ENCODE peak calls at places on chromosomes 5 and 9, in ten cellular contexts. Q is fibroblast of lung; F is activated CD8-positive, alpha-beta T cell treated with anti-CD3 and anti-CD28 coated beads for 36 hours; D is CD8-positive, alpha-beta T cell; E is fibroblast of mammary gland; H is A549; M is choroid plexus epithelial cell; L is OCI-LY7; B is psoas muscle; C is mammary epithelial cell. P is an unnamed sample.
A peak's percentile ranks its signal among the peaks of the same experiment; 100 is the strongest.

GRCh38 chr9:107784235-107784958 is 294.8 kb upstream of the KLF4 start:
- DNase-seq in Q (peak; percentile 66), F (no peak), D (no peak), E (peak; percentile 97), H (no peak), M (peak; percentile 93), L (no peak), B (peak; percentile 45), C (peak; percentile 5), P (no peak)

GRCh38 chr5:151157426-151158286 is at the start of gene ANXA6:
- DNase-seq in Q (peak; percentile 80), F (peak; percentile 76), D (peak; percentile 50), E (peak; percentile 70), H (peak; percentile 94), M (peak; percentile 78), L (no peak), B (peak; percentile 91), C (peak; percentile 59), P (peak; percentile 36)

GRCh38 chr5:115267617-115268016 is 4.9 kb upstream of the PGGT1B start:
- DNase-seq in Q (peak; percentile 62), F (no peak), D (no peak), E (peak; percentile 36), H (no peak), M (peak; percentile 28), L (no peak), B (no peak), C (peak; percentile 17), P (no peak)

GRCh38 chr5:57032151-57032551 is 80.2 kb upstream of the MIER3 start:
- DNase-seq in Q (no peak), F (no peak), D (no peak), E (no peak), H (peak; percentile 60), M (no peak), L (peak; percentile 11), B (no peak), C (peak; percentile 25), P (no peak)

GRCh38 chr5:53067641-53068040 is 41.9 kb downstream of the MOCS2 start:
- DNase-seq in Q (peak; percentile 18), F (no peak), D (no peak), E (peak; percentile 69), H (no peak), M (peak; percentile 74), L (no peak), B (no peak), C (peak; percentile 45), P (no peak)

GRCh38 chr5:87300744-87301143 is 33.1 kb downstream of the RASA1 start:
- DNase-seq in Q (peak; percentile 96), F (peak; percentile 74), D (peak; percentile 16), E (peak; percentile 96), H (peak; percentile 73), M (peak; percentile 91), L (no peak), B (no peak), C (peak; percentile 94), P (no peak)

GRCh38 chr9:4774209-4774608 is 18.5 kb upstream of the RCL1 start:
- DNase-seq in Q (no peak), F (no peak), D (no peak), E (peak; percentile 94), H (no peak), M (peak; percentile 90), L (no peak), B (no peak), C (no peak), P (no peak)

GRCh38 chr9:127706836-127707241 is at the start of gene CFAP157:
- DNase-seq in Q (no peak), F (no peak), D (no peak), E (no peak), H (peak; percentile 55), M (no peak), L (peak; percentile 15), B (no peak), C (no peak), P (no peak)

GRCh38 chr5:170111088-170111796 is 5.5 kb downstream of the FOXI1 start:
- DNase-seq in Q (no peak), F (no peak), D (no peak), E (no peak), H (no peak), M (no peak), L (no peak), B (no peak), C (no peak), P (no peak)

GRCh38 chr5:96919754-96920197 is 16.1 kb upstream of the LNPEP start:
- DNase-seq in Q (no peak), F (peak; percentile 60), D (no peak), E (no peak), H (no peak), M (no peak), L (no peak), B (no peak), C (no peak), P (no peak)

GRCh38 chr5:53671447-53671846 is 111.0 kb downstream of the NDUFS4 start:
- DNase-seq in Q (no peak), F (no peak), D (no peak), E (no peak), H (no peak), M (no peak), L (no peak), B (no peak), C (no peak), P (no peak)

GRCh38 chr5:179296150-179296821 is 49.0 kb downstream of the ADAMTS2 start:
- DNase-seq in Q (no peak), F (no peak), D (no peak), E (no peak), H (no peak), M (no peak), L (no peak), B (peak; percentile 8), C (no peak), P (no peak)

GRCh38 chr9:22165144-22165543 is 156.0 kb upstream of the CDKN2B start:
- DNase-seq in Q (peak; percentile 60), F (no peak), D (no peak), E (peak; percentile 72), H (no peak), M (no peak), L (no peak), B (no peak), C (no peak), P (no peak)

GRCh38 chr5:92309336-92309991 is 926.3 kb upstream of the ARRDC3 start:
- DNase-seq in Q (peak; percentile 49), F (no peak), D (no peak), E (peak; percentile 67), H (peak; percentile 33), M (peak; percentile 82), L (peak; percentile 20), B (no peak), C (peak; percentile 1), P (no peak)
- TF ChIP-seq CTCF in Q (peak; percentile 42), F (no peak), D (no peak), E (peak; percentile 50), H (peak; percentile 80), M (peak; percentile 60), L (peak; percentile 75), B (no peak), C (peak; percentile 28), P (no peak)

GRCh38 chr9:76216161-76216649 is 178.0 kb downstream of the RFK start:
- DNase-seq in Q (peak; percentile 98), F (no peak), D (no peak), E (peak; percentile 96), H (peak; percentile 13), M (peak; percentile 98), L (no peak), B (no peak), C (peak; percentile 87), P (no peak)

GRCh38 chr9:76218868-76219462 is 175.3 kb downstream of the RFK start:
- DNase-seq in Q (peak; percentile 58), F (no peak), D (no peak), E (peak; percentile 8), H (no peak), M (peak; percentile 21), L (no peak), B (no peak), C (no peak), P (no peak)

GRCh38 chr9:76221423-76221822 is 172.8 kb downstream of the RFK start:
- DNase-seq in Q (no peak), F (no peak), D (no peak), E (no peak), H (no peak), M (no peak), L (no peak), B (no peak), C (peak; percentile 26), P (no peak)

GRCh38 chr9:76218151-76218867 is 175.9 kb downstream of the RFK start:
- DNase-seq in Q (peak; percentile 82), F (no peak), D (no peak), E (no peak), H (no peak), M (no peak), L (no peak), B (no peak), C (no peak), P (no peak)

GRCh38 chr9:76219555-76220151 is 174.6 kb downstream of the RFK start:
- DNase-seq in Q (no peak), F (no peak), D (no peak), E (peak; percentile 22), H (no peak), M (peak; percentile 58), L (no peak), B (no peak), C (no peak), P (no peak)
- TF ChIP-seq CTCF in Q (peak; percentile 30), F (no peak), D (no peak), E (peak; percentile 45), H (peak; percentile 17), M (peak; percentile 72), L (peak; percentile 53), B (no peak), C (no peak), P (no peak)

DNA sequence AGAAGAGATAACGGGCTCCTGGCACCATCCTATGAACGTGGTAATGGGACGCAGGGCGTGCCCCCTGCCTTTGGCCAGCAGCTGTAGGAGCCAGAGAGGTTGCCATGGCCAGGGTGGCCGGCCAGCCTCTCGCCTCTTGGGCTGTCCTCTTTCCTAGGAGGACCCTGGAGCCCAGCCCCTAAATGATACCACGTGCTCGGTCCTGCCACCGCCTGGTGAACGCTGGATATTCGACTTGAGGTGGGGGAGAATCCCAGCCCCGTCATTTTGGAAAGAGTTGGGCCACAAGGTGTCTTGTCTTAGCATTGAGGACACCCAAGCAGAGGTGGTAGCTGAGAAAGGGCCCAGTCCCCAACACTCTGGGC is 391 bp upstream of the NRG2 start:
- DNase-seq in Q (no peak), F (peak; percentile 20), D (no peak), E (peak; percentile 3), H (peak; percentile 78), M (no peak), L (no peak), B (no peak), C (no peak), P (no peak)
- TF ChIP-seq CTCF in Q (no peak), F (peak; percentile 1), D (no peak), E (no peak), H (peak; percentile 16), M (peak; percentile 15), L (peak; percentile 36), B (no peak), C (no peak), P (no peak)

DNA sequence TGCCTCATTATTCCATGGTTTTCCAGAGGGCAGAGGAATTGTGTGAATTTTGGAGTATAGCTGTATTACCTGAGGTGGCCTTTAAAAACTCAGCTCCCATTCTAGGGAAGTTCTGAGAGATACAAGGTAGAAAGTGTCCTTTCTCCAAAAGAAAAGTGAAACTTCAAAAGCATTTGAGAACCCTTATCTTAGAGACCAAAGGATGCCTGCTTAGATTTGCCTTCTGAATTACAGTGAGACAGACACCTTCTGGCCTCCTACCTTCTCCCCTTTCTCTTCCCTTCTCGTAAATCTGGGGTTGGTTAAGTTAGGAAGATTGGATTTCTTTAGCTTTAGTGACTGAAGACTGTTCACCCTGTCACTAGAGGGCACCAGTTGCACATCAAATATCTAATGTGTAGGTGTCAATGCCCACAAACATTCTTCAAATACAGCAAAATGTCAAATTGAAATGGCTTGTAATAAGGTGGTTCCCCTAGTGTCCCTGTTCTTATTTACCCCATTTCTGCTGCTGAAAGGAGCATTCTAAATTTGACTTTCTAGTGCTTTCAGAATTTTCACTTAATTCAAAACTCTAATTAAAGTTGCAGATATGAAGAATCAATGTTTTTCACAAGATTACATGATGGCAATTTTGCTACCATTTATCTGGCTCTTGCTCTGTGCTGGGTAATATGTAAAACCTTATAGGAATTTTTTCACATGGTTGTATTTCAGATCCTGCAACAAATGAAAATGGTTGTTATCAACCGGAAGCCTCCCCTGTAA is 46.7 kb downstream of the PRRC1 start:
- DNase-seq in Q (peak; percentile 45), F (peak; percentile 74), D (peak; percentile 12), E (peak; percentile 67), H (peak; percentile 46), M (peak; percentile 82), L (peak; percentile 70), B (no peak), C (peak; percentile 44), P (no peak)
- TF ChIP-seq CTCF in Q (peak; percentile 74), F (peak; percentile 63), D (peak; percentile 71), E (peak; percentile 72), H (peak; percentile 89), M (peak; percentile 72), L (peak; percentile 91), B (peak; percentile 74), C (peak; percentile 62), P (no peak)